ENCODE peak calls at places on chromosomes 3 and 15, in nine cellular contexts. One of them, this sample, is unnamed.

GRCh38 chr3:67610458-67610857 is 44.0 kb downstream of the SUCLG2 start:
- DNase-seq in A549: peak; percentile 63
- DNase-seq in right lobe of liver: peak; percentile 34
- DNase-seq in right atrium auricular region: no peak
- DNase-seq in CD8-positive, alpha-beta memory T cell: no peak
- DNase-seq in hepatocyte: no peak
- DNase-seq in SJSA1: no peak
- DNase-seq in HCT116: no peak
- DNase-seq in left lung: no peak
- DNase-seq in this sample: no peak

GRCh38 chr15:63049747-63050439 is 7.3 kb downstream of the TPM1 start:
- DNase-seq in left lung: no peak
- DNase-seq in right lobe of liver: no peak
- DNase-seq in HCT116: no peak
- DNase-seq in CD8-positive, alpha-beta memory T cell: no peak
- DNase-seq in hepatocyte: no peak
- DNase-seq in SJSA1: no peak
- DNase-seq in right atrium auricular region: no peak
- DNase-seq in A549: peak; percentile 53
- DNase-seq in this sample: no peak

GRCh38 chr15:53976844-53977392 is 1.3 kb upstream of the UNC13C start:
- DNase-seq in right lobe of liver: no peak
- DNase-seq in left lung: peak; percentile 28
- DNase-seq in right atrium auricular region: no peak
- DNase-seq in CD8-positive, alpha-beta memory T cell: no peak
- DNase-seq in HCT116: no peak
- DNase-seq in SJSA1: no peak
- DNase-seq in A549: peak; percentile 42
- DNase-seq in hepatocyte: peak; percentile 60
- DNase-seq in this sample: no peak

GRCh38 chr3:102400142-102400541 is 34.7 kb upstream of the ZPLD1 start:
- DNase-seq in HCT116: peak; percentile 22
- DNase-seq in left lung: no peak
- DNase-seq in SJSA1: no peak
- DNase-seq in A549: peak; percentile 2
- DNase-seq in right lobe of liver: no peak
- DNase-seq in CD8-positive, alpha-beta memory T cell: no peak
- DNase-seq in right atrium auricular region: no peak
- DNase-seq in hepatocyte: no peak
- DNase-seq in this sample: no peak

GRCh38 chr15:67048281-67049279 is 16.8 kb upstream of the SMAD3 start:
- DNase-seq in left lung: no peak
- DNase-seq in right lobe of liver: peak; percentile 81
- DNase-seq in A549: peak; percentile 98
- DNase-seq in HCT116: no peak
- DNase-seq in SJSA1: peak; percentile 91
- DNase-seq in hepatocyte: peak; percentile 92
- DNase-seq in right atrium auricular region: no peak
- DNase-seq in CD8-positive, alpha-beta memory T cell: no peak
- DNase-seq in this sample: no peak

GRCh38 chr3:93969443-93969842 is 4.3 kb downstream of the PROS1 start:
- DNase-seq in hepatocyte: no peak
- DNase-seq in right atrium auricular region: no peak
- DNase-seq in HCT116: peak; percentile 12
- DNase-seq in SJSA1: no peak
- DNase-seq in A549: peak; percentile 16
- DNase-seq in CD8-positive, alpha-beta memory T cell: no peak
- DNase-seq in right lobe of liver: no peak
- DNase-seq in left lung: no peak
- DNase-seq in this sample: no peak

GRCh38 chr3:31918179-31919165 is 62.6 kb downstream of the OSBPL10 start:
- DNase-seq in right lobe of liver: no peak
- DNase-seq in CD8-positive, alpha-beta memory T cell: no peak
- DNase-seq in SJSA1: no peak
- DNase-seq in left lung: no peak
- DNase-seq in A549: no peak
- DNase-seq in HCT116: no peak
- DNase-seq in hepatocyte: no peak
- DNase-seq in right atrium auricular region: no peak
- DNase-seq in this sample: no peak

GRCh38 chr15:39399600-39399999 is 181.3 kb upstream of the THBS1 start:
- DNase-seq in left lung: no peak
- DNase-seq in hepatocyte: no peak
- DNase-seq in right atrium auricular region: no peak
- DNase-seq in SJSA1: no peak
- DNase-seq in A549: no peak
- DNase-seq in right lobe of liver: no peak
- DNase-seq in HCT116: no peak
- DNase-seq in CD8-positive, alpha-beta memory T cell: no peak
- DNase-seq in this sample: no peak

GRCh38 chr3:136862611-136862951 is 573 bp downstream of the NCK1 start:
- DNase-seq in A549: peak; percentile 75
- DNase-seq in SJSA1: peak; percentile 50
- DNase-seq in right lobe of liver: peak; percentile 85
- DNase-seq in CD8-positive, alpha-beta memory T cell: peak; percentile 21
- DNase-seq in right atrium auricular region: peak; percentile 70
- DNase-seq in hepatocyte: peak; percentile 81
- DNase-seq in left lung: peak; percentile 87
- DNase-seq in HCT116: peak; percentile 24
- DNase-seq in this sample: no peak

GRCh38 chr3:70832035-70832795 is 519.8 kb upstream of the MDFIC2 start:
- DNase-seq in hepatocyte: no peak
- DNase-seq in right lobe of liver: no peak
- DNase-seq in CD8-positive, alpha-beta memory T cell: no peak
- DNase-seq in HCT116: no peak
- DNase-seq in right atrium auricular region: no peak
- DNase-seq in left lung: no peak
- DNase-seq in A549: no peak
- DNase-seq in SJSA1: no peak
- DNase-seq in this sample: no peak

GRCh38 chr15:89627256-89627970 is 27.9 kb downstream of the KIF7 start:
- DNase-seq in left lung: no peak
- DNase-seq in right atrium auricular region: no peak
- DNase-seq in CD8-positive, alpha-beta memory T cell: no peak
- DNase-seq in SJSA1: no peak
- DNase-seq in HCT116: no peak
- DNase-seq in A549: no peak
- DNase-seq in hepatocyte: no peak
- DNase-seq in right lobe of liver: no peak
- DNase-seq in this sample: no peak

GRCh38 chr3:10370429-10370828 is 49.5 kb upstream of the SEC13 start:
- DNase-seq in CD8-positive, alpha-beta memory T cell: no peak
- DNase-seq in A549: no peak
- DNase-seq in left lung: peak; percentile 34
- DNase-seq in right lobe of liver: no peak
- DNase-seq in SJSA1: no peak
- DNase-seq in hepatocyte: no peak
- DNase-seq in HCT116: no peak
- DNase-seq in right atrium auricular region: no peak
- DNase-seq in this sample: no peak

GRCh38 chr3:188432826-188433525 is 279.0 kb downstream of the LPP start:
- DNase-seq in A549: no peak
- DNase-seq in HCT116: no peak
- DNase-seq in right atrium auricular region: no peak
- DNase-seq in right lobe of liver: peak; percentile 26
- DNase-seq in hepatocyte: peak; percentile 37
- DNase-seq in SJSA1: no peak
- DNase-seq in CD8-positive, alpha-beta memory T cell: no peak
- DNase-seq in left lung: no peak
- DNase-seq in this sample: no peak

GRCh38 chr3:14762701-14763100 is 56.1 kb upstream of the FGD5 start:
- DNase-seq in left lung: no peak
- DNase-seq in CD8-positive, alpha-beta memory T cell: no peak
- DNase-seq in right lobe of liver: no peak
- DNase-seq in A549: no peak
- DNase-seq in HCT116: no peak
- DNase-seq in right atrium auricular region: no peak
- DNase-seq in hepatocyte: no peak
- DNase-seq in SJSA1: no peak
- DNase-seq in this sample: no peak

GRCh38 chr15:26224266-26224665 is 361.1 kb upstream of the ATP10A start:
- DNase-seq in left lung: no peak
- DNase-seq in right atrium auricular region: peak; percentile 13
- DNase-seq in A549: no peak
- DNase-seq in hepatocyte: no peak
- DNase-seq in HCT116: no peak
- DNase-seq in CD8-positive, alpha-beta memory T cell: no peak
- DNase-seq in right lobe of liver: no peak
- DNase-seq in SJSA1: no peak
- DNase-seq in this sample: no peak
- H3K9me3 ChIP-seq in left lung: no peaks in the 10 kb centered on the region
- H3K9me3 ChIP-seq in right atrium auricular region: no peaks in the 10 kb centered on the region
- H3K9me3 ChIP-seq in A549: no peaks in the 10 kb centered on the region
- H3K9me3 ChIP-seq in hepatocyte: no peaks in the 10 kb centered on the region
- H3K9me3 ChIP-seq in HCT116: peaks cover 4% of the 10 kb centered on the region
- H3K9me3 ChIP-seq in CD8-positive, alpha-beta memory T cell: no peaks in the 10 kb centered on the region
- H3K9me3 ChIP-seq in right lobe of liver: no peaks in the 10 kb centered on the region
- H3K9me3 ChIP-seq in SJSA1: no peaks in the 10 kb centered on the region
- H3K9me3 ChIP-seq in this sample: no peaks in the 10 kb centered on the region

GRCh38 chr15:48478581-48478980 is 147.4 kb downstream of the DUT start:
- DNase-seq in right atrium auricular region: no peak
- DNase-seq in A549: no peak
- DNase-seq in SJSA1: no peak
- DNase-seq in hepatocyte: no peak
- DNase-seq in HCT116: no peak
- DNase-seq in left lung: no peak
- DNase-seq in right lobe of liver: no peak
- DNase-seq in CD8-positive, alpha-beta memory T cell: no peak
- DNase-seq in this sample: no peak

GRCh38 chr15:48477795-48478360 is 146.6 kb downstream of the DUT start:
- DNase-seq in right lobe of liver: no peak
- DNase-seq in hepatocyte: no peak
- DNase-seq in CD8-positive, alpha-beta memory T cell: no peak
- DNase-seq in right atrium auricular region: no peak
- DNase-seq in HCT116: no peak
- DNase-seq in SJSA1: no peak
- DNase-seq in left lung: no peak
- DNase-seq in A549: no peak
- DNase-seq in this sample: no peak

GRCh38 chr15:48473667-48474066 is 142.4 kb downstream of the DUT start:
- DNase-seq in left lung: no peak
- DNase-seq in right lobe of liver: no peak
- DNase-seq in right atrium auricular region: no peak
- DNase-seq in hepatocyte: no peak
- DNase-seq in SJSA1: no peak
- DNase-seq in HCT116: no peak
- DNase-seq in A549: no peak
- DNase-seq in CD8-positive, alpha-beta memory T cell: no peak
- DNase-seq in this sample: no peak

GRCh38 chr15:48472756-48473155 is 141.5 kb downstream of the DUT start:
- DNase-seq in A549: peak; percentile 3
- DNase-seq in right lobe of liver: no peak
- DNase-seq in SJSA1: no peak
- DNase-seq in right atrium auricular region: no peak
- DNase-seq in left lung: no peak
- DNase-seq in CD8-positive, alpha-beta memory T cell: no peak
- DNase-seq in HCT116: no peak
- DNase-seq in hepatocyte: no peak
- DNase-seq in this sample: no peak

GRCh38 chr15:48475600-48476395 is 144.6 kb downstream of the DUT start:
- DNase-seq in SJSA1: no peak
- DNase-seq in CD8-positive, alpha-beta memory T cell: no peak
- DNase-seq in hepatocyte: no peak
- DNase-seq in A549: no peak
- DNase-seq in left lung: no peak
- DNase-seq in right atrium auricular region: no peak
- DNase-seq in right lobe of liver: no peak
- DNase-seq in HCT116: no peak
- DNase-seq in this sample: no peak
- H3K27ac ChIP-seq in SJSA1: no peak overlapping the region
- H3K27ac ChIP-seq in CD8-positive, alpha-beta memory T cell: no peak overlapping the region
- H3K27ac ChIP-seq in hepatocyte: no peak overlapping the region
- H3K27ac ChIP-seq in A549: no peak overlapping the region
- H3K27ac ChIP-seq in left lung: no peak overlapping the region
- H3K27ac ChIP-seq in right atrium auricular region: no peak overlapping the region
- H3K27ac ChIP-seq in right lobe of liver: no peak overlapping the region
- H3K27ac ChIP-seq in HCT116: no peak overlapping the region
- H3K27ac ChIP-seq in this sample: no peak overlapping the region

DNA sequence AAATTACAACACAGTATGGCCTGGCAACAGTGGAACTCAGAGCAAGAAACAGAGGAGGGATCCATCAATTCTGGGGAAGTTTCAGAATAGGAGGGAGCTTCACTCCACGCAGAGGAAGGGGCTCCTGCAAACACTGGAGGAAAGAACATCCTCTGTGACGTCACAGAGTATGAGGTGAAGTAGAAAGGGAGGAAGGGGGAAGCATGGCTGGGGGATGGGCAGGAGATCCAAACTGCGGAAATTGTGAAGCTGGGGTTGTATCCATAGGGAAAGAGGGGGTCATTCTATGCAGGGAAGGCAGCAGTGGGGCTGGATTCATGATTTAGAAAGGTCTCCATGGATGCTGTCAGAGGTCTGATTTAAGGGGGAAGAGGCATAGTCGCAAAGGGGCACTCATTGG is 8.3 kb upstream of the SCN10A start:
- DNase-seq in A549: no peak
- DNase-seq in left lung: no peak
- DNase-seq in CD8-positive, alpha-beta memory T cell: no peak
- DNase-seq in hepatocyte: no peak
- DNase-seq in right atrium auricular region: no peak
- DNase-seq in SJSA1: no peak
- DNase-seq in HCT116: no peak
- DNase-seq in right lobe of liver: no peak
- DNase-seq in this sample: no peak
- H3K9me3 ChIP-seq in A549: no peaks in the 10 kb centered on the region
- H3K9me3 ChIP-seq in left lung: no peaks in the 10 kb centered on the region
- H3K9me3 ChIP-seq in CD8-positive, alpha-beta memory T cell: no peaks in the 10 kb centered on the region
- H3K9me3 ChIP-seq in hepatocyte: no peaks in the 10 kb centered on the region
- H3K9me3 ChIP-seq in right atrium auricular region: no peaks in the 10 kb centered on the region
- H3K9me3 ChIP-seq in SJSA1: no peaks in the 10 kb centered on the region
- H3K9me3 ChIP-seq in HCT116: no peaks in the 10 kb centered on the region
- H3K9me3 ChIP-seq in right lobe of liver: no peaks in the 10 kb centered on the region
- H3K9me3 ChIP-seq in this sample: no peaks in the 10 kb centered on the region

GRCh38 chr3:177932346-177932745 is 603.9 kb upstream of the KCNMB2 start:
- DNase-seq in SJSA1: no peak
- DNase-seq in right atrium auricular region: no peak
- DNase-seq in left lung: no peak
- DNase-seq in A549: no peak
- DNase-seq in CD8-positive, alpha-beta memory T cell: no peak
- DNase-seq in right lobe of liver: no peak
- DNase-seq in hepatocyte: no peak
- DNase-seq in HCT116: no peak
- DNase-seq in this sample: no peak

GRCh38 chr3:177931346-177931745 is 604.9 kb upstream of the KCNMB2 start:
- DNase-seq in SJSA1: no peak
- DNase-seq in left lung: no peak
- DNase-seq in right atrium auricular region: no peak
- DNase-seq in A549: no peak
- DNase-seq in HCT116: no peak
- DNase-seq in right lobe of liver: no peak
- DNase-seq in CD8-positive, alpha-beta memory T cell: no peak
- DNase-seq in hepatocyte: no peak
- DNase-seq in this sample: no peak

GRCh38 chr3:177934001-177934891 is 602.0 kb upstream of the KCNMB2 start:
- DNase-seq in hepatocyte: peak; percentile 41
- DNase-seq in CD8-positive, alpha-beta memory T cell: no peak
- DNase-seq in left lung: no peak
- DNase-seq in SJSA1: no peak
- DNase-seq in right lobe of liver: peak; percentile 31
- DNase-seq in A549: peak; percentile 57
- DNase-seq in HCT116: no peak
- DNase-seq in right atrium auricular region: no peak
- DNase-seq in this sample: no peak

GRCh38 chr3:177932750-177933660 is 603.2 kb upstream of the KCNMB2 start:
- DNase-seq in CD8-positive, alpha-beta memory T cell: no peak
- DNase-seq in A549: no peak
- DNase-seq in SJSA1: no peak
- DNase-seq in HCT116: no peak
- DNase-seq in left lung: no peak
- DNase-seq in right atrium auricular region: no peak
- DNase-seq in hepatocyte: no peak
- DNase-seq in right lobe of liver: no peak
- DNase-seq in this sample: no peak

GRCh38 chr3:177935008-177935407 is 601.2 kb upstream of the KCNMB2 start:
- DNase-seq in SJSA1: no peak
- DNase-seq in hepatocyte: no peak
- DNase-seq in right atrium auricular region: no peak
- DNase-seq in left lung: no peak
- DNase-seq in CD8-positive, alpha-beta memory T cell: no peak
- DNase-seq in right lobe of liver: no peak
- DNase-seq in HCT116: no peak
- DNase-seq in A549: peak; percentile 4
- DNase-seq in this sample: no peak
- H3K27ac ChIP-seq in SJSA1: no peak overlapping the region
- H3K27ac ChIP-seq in hepatocyte: no peak overlapping the region
- H3K27ac ChIP-seq in right atrium auricular region: no peak overlapping the region
- H3K27ac ChIP-seq in left lung: no peak overlapping the region
- H3K27ac ChIP-seq in CD8-positive, alpha-beta memory T cell: no peak overlapping the region
- H3K27ac ChIP-seq in right lobe of liver: no peak overlapping the region
- H3K27ac ChIP-seq in HCT116: no peak overlapping the region
- H3K27ac ChIP-seq in A549: peak overlapping the region; percentile 65
- H3K27ac ChIP-seq in this sample: no peak overlapping the region